ENCODE peak calls at places on chromosomes 1 and 21, in six cellular contexts. One of them, this sample, is unnamed. For H3K4me1, the result is how much of the 10 kb centered on the place peaks cover.

GRCh38 chr1:22969224-22969829 is 3.3 kb downstream of the LACTBL1 start:
- DNase-seq in heart right ventricle: no peak
- DNase-seq in uterus: no peak
- DNase-seq in mucosa of descending colon: no peak
- DNase-seq in PC-3: peak
- DNase-seq in left lung: no peak
- DNase-seq in this sample: peak

GRCh38 chr1:239253032-239253431 is 133.3 kb upstream of the CHRM3 start:
- DNase-seq in left lung: no peak
- DNase-seq in uterus: no peak
- DNase-seq in PC-3: peak
- DNase-seq in mucosa of descending colon: no peak
- DNase-seq in heart right ventricle: no peak
- DNase-seq in this sample: no peak

GRCh38 chr1:221699582-221700519 is 42.0 kb downstream of the DUSP10 start:
- DNase-seq in heart right ventricle: no peak
- DNase-seq in PC-3: no peak
- DNase-seq in uterus: no peak
- DNase-seq in left lung: no peak
- DNase-seq in mucosa of descending colon: no peak
- DNase-seq in this sample: no peak

GRCh38 chr21:38853421-38853919 is 47.7 kb downstream of the ETS2 start:
- DNase-seq in mucosa of descending colon: peak
- DNase-seq in uterus: no peak
- DNase-seq in left lung: peak
- DNase-seq in heart right ventricle: no peak
- DNase-seq in PC-3: peak
- DNase-seq in this sample: peak

GRCh38 chr1:22114083-22115012 is 28.5 kb downstream of the WNT4 start:
- DNase-seq in PC-3: no peak
- DNase-seq in left lung: peak
- DNase-seq in uterus: peak
- DNase-seq in mucosa of descending colon: no peak
- DNase-seq in heart right ventricle: no peak
- DNase-seq in this sample: no peak

GRCh38 chr1:206545351-206545750 is 38.0 kb downstream of the RASSF5 start:
- DNase-seq in mucosa of descending colon: no peak
- DNase-seq in uterus: no peak
- DNase-seq in left lung: no peak
- DNase-seq in heart right ventricle: no peak
- DNase-seq in PC-3: no peak
- DNase-seq in this sample: no peak

GRCh38 chr1:176998396-176998795 is 166.1 kb downstream of the ASTN1 start:
- DNase-seq in heart right ventricle: no peak
- DNase-seq in uterus: no peak
- DNase-seq in mucosa of descending colon: no peak
- DNase-seq in PC-3: no peak
- DNase-seq in left lung: no peak
- DNase-seq in this sample: no peak

GRCh38 chr21:42146821-42147220 is 72.1 kb upstream of the ABCG1 start:
- DNase-seq in PC-3: no peak
- DNase-seq in heart right ventricle: no peak
- DNase-seq in left lung: peak
- DNase-seq in uterus: no peak
- DNase-seq in mucosa of descending colon: peak
- DNase-seq in this sample: no peak

GRCh38 chr1:44835738-44836675 is 7.0 kb downstream of the PTCH2 start:
- DNase-seq in PC-3: peak
- DNase-seq in heart right ventricle: peak
- DNase-seq in mucosa of descending colon: peak
- DNase-seq in left lung: peak
- DNase-seq in uterus: peak
- DNase-seq in this sample: peak

GRCh38 chr21:35732788-35733187 is 327.5 kb downstream of the SETD4 start:
- DNase-seq in left lung: no peak
- DNase-seq in heart right ventricle: no peak
- DNase-seq in mucosa of descending colon: no peak
- DNase-seq in PC-3: peak
- DNase-seq in uterus: no peak
- DNase-seq in this sample: peak

GRCh38 chr1:72485786-72486185 is 203.4 kb upstream of the NEGR1 start:
- DNase-seq in mucosa of descending colon: no peak
- DNase-seq in PC-3: no peak
- DNase-seq in heart right ventricle: no peak
- DNase-seq in uterus: no peak
- DNase-seq in left lung: no peak
- DNase-seq in this sample: no peak

GRCh38 chr1:205936316-205936715 is 6.9 kb downstream of the SLC26A9 start:
- DNase-seq in PC-3: no peak
- DNase-seq in mucosa of descending colon: no peak
- DNase-seq in uterus: no peak
- DNase-seq in heart right ventricle: no peak
- DNase-seq in left lung: no peak
- DNase-seq in this sample: no peak

GRCh38 chr1:109910963-109911798 is 532 bp downstream of the CSF1 start:
- DNase-seq in mucosa of descending colon: no peak
- DNase-seq in uterus: no peak
- DNase-seq in heart right ventricle: no peak
- DNase-seq in PC-3: no peak
- DNase-seq in left lung: peak
- DNase-seq in this sample: no peak

GRCh38 chr1:25006770-25007169 is 76.7 kb upstream of the RUNX3 start:
- DNase-seq in PC-3: no peak
- DNase-seq in mucosa of descending colon: no peak
- DNase-seq in uterus: no peak
- DNase-seq in left lung: no peak
- DNase-seq in heart right ventricle: no peak
- DNase-seq in this sample: no peak

GRCh38 chr1:218380125-218380977 is 35.2 kb downstream of the TGFB2 start:
- DNase-seq in heart right ventricle: no peak
- DNase-seq in mucosa of descending colon: no peak
- DNase-seq in left lung: no peak
- DNase-seq in uterus: no peak
- DNase-seq in PC-3: peak
- DNase-seq in this sample: no peak

GRCh38 chr1:64878931-64879710 is 87.2 kb downstream of the JAK1 start:
- DNase-seq in left lung: no peak
- DNase-seq in heart right ventricle: no peak
- DNase-seq in uterus: no peak
- DNase-seq in mucosa of descending colon: no peak
- DNase-seq in PC-3: no peak
- DNase-seq in this sample: no peak

GRCh38 chr1:203668401-203668800 is 41.8 kb downstream of the ATP2B4 start:
- DNase-seq in mucosa of descending colon: no peak
- DNase-seq in uterus: no peak
- DNase-seq in PC-3: no peak
- DNase-seq in heart right ventricle: no peak
- DNase-seq in left lung: no peak
- DNase-seq in this sample: no peak

GRCh38 chr1:159171688-159172501 is 480 bp downstream of the CADM3 start:
- DNase-seq in PC-3: no peak
- DNase-seq in mucosa of descending colon: no peak
- DNase-seq in left lung: peak
- DNase-seq in uterus: no peak
- DNase-seq in heart right ventricle: no peak
- DNase-seq in this sample: no peak

GRCh38 chr1:212514056-212514614 is 81.4 kb downstream of the NENF start:
- DNase-seq in mucosa of descending colon: peak
- DNase-seq in PC-3: peak
- DNase-seq in heart right ventricle: peak
- DNase-seq in uterus: no peak
- DNase-seq in left lung: peak
- DNase-seq in this sample: peak

GRCh38 chr1:4877426-4877825 is 223.0 kb downstream of the AJAP1 start:
- DNase-seq in mucosa of descending colon: no peak
- DNase-seq in PC-3: no peak
- DNase-seq in uterus: no peak
- DNase-seq in heart right ventricle: no peak
- DNase-seq in left lung: no peak
- DNase-seq in this sample: no peak

GRCh38 chr1:94883688-94884087 is 43.2 kb downstream of the CNN3 start:
- DNase-seq in mucosa of descending colon: no peak
- DNase-seq in left lung: no peak
- DNase-seq in uterus: no peak
- DNase-seq in heart right ventricle: no peak
- DNase-seq in PC-3: no peak
- DNase-seq in this sample: no peak

GRCh38 chr1:94887603-94888171 is 39.2 kb downstream of the CNN3 start:
- DNase-seq in PC-3: no peak
- DNase-seq in mucosa of descending colon: no peak
- DNase-seq in uterus: no peak
- DNase-seq in heart right ventricle: no peak
- DNase-seq in left lung: no peak
- DNase-seq in this sample: no peak

GRCh38 chr1:94888201-94888600 is 38.7 kb downstream of the CNN3 start:
- DNase-seq in mucosa of descending colon: no peak
- DNase-seq in PC-3: no peak
- DNase-seq in heart right ventricle: no peak
- DNase-seq in left lung: no peak
- DNase-seq in uterus: no peak
- DNase-seq in this sample: no peak

GRCh38 chr1:94886361-94886760 is 40.5 kb downstream of the CNN3 start:
- DNase-seq in left lung: no peak
- DNase-seq in uterus: no peak
- DNase-seq in heart right ventricle: no peak
- DNase-seq in PC-3: no peak
- DNase-seq in mucosa of descending colon: no peak
- DNase-seq in this sample: no peak

GRCh38 chr1:94884101-94884875 is 42.6 kb downstream of the CNN3 start:
- DNase-seq in PC-3: peak
- DNase-seq in heart right ventricle: no peak
- DNase-seq in mucosa of descending colon: no peak
- DNase-seq in left lung: no peak
- DNase-seq in uterus: peak
- DNase-seq in this sample: no peak
- H3K4me3 ChIP-seq in PC-3: no peak
- H3K4me3 ChIP-seq in heart right ventricle: peak
- H3K4me3 ChIP-seq in mucosa of descending colon: no peak
- H3K4me3 ChIP-seq in left lung: no peak
- H3K4me3 ChIP-seq in uterus: peak
- H3K4me3 ChIP-seq in this sample: no peak

GRCh38 chr1:157504646-157505045 is 47.7 kb downstream of the FCRL5 start:
- DNase-seq in uterus: no peak
- DNase-seq in PC-3: no peak
- DNase-seq in left lung: no peak
- DNase-seq in mucosa of descending colon: no peak
- DNase-seq in heart right ventricle: no peak
- DNase-seq in this sample: no peak

GRCh38 chr1:157505481-157506272 is 46.6 kb downstream of the FCRL5 start:
- DNase-seq in PC-3: peak
- DNase-seq in uterus: no peak
- DNase-seq in left lung: no peak
- DNase-seq in mucosa of descending colon: peak
- DNase-seq in heart right ventricle: peak
- DNase-seq in this sample: peak

GRCh38 chr1:157512036-157512969 is 40.0 kb downstream of the FCRL5 start:
- DNase-seq in PC-3: no peak
- DNase-seq in left lung: no peak
- DNase-seq in uterus: no peak
- DNase-seq in heart right ventricle: no peak
- DNase-seq in mucosa of descending colon: no peak
- DNase-seq in this sample: no peak

GRCh38 chr1:157515141-157515540 is 37.2 kb downstream of the FCRL5 start:
- DNase-seq in PC-3: no peak
- DNase-seq in mucosa of descending colon: no peak
- DNase-seq in heart right ventricle: no peak
- DNase-seq in uterus: no peak
- DNase-seq in left lung: no peak
- DNase-seq in this sample: no peak

DNA sequence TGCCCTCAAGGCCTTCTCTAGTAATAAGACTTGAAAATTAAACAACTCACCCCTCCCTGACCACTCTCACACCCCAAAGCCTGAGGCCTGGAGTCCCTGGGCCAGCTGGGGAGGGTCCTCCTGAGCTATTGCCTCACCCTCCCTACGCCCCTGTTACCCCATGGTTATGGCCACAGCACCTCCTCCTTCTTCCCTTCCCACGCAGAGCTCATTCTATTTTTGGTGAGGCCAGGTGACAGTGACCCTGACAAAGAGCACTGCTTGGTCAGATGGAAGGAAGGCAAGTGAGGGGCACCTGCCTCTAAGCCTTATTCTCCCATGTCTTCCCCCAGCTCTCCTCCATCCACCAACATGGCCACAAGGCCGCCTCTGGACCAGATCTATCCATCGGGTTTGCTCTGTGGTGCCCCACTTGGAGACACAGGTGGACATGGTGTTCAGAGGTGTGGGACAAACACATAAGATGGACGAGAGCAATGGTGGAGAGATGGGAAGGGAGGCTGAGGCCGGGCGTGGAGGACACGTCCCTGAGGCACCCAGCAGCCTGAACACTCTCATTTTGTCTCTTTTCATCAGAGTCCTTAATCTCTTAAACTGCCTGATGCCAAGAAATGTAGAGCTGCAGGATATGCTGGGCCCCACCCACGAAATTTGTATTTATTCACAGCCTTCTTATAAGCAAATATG is 42.6 kb downstream of the FCRL5 start:
- DNase-seq in PC-3: no peak
- DNase-seq in mucosa of descending colon: no peak
- DNase-seq in uterus: no peak
- DNase-seq in heart right ventricle: no peak
- DNase-seq in left lung: no peak
- DNase-seq in this sample: no peak
- H3K4me1 ChIP-seq in PC-3: under half
- H3K4me1 ChIP-seq in mucosa of descending colon: under half
- H3K4me1 ChIP-seq in uterus: under half
- H3K4me1 ChIP-seq in heart right ventricle: under half
- H3K4me1 ChIP-seq in left lung: under half
- H3K4me1 ChIP-seq in this sample: under half

GRCh38 chr1:40389871-40390560 is 16.5 kb downstream of the SMAP2 start:
- DNase-seq in left lung: no peak
- DNase-seq in PC-3: peak
- DNase-seq in heart right ventricle: no peak
- DNase-seq in mucosa of descending colon: no peak
- DNase-seq in uterus: no peak
- DNase-seq in this sample: peak

GRCh38 chr1:40393173-40393572 is 19.6 kb downstream of the SMAP2 start:
- DNase-seq in left lung: no peak
- DNase-seq in mucosa of descending colon: no peak
- DNase-seq in PC-3: no peak
- DNase-seq in uterus: no peak
- DNase-seq in heart right ventricle: no peak
- DNase-seq in this sample: no peak

GRCh38 chr1:40391688-40392145 is 18.2 kb downstream of the SMAP2 start:
- DNase-seq in PC-3: no peak
- DNase-seq in left lung: no peak
- DNase-seq in mucosa of descending colon: no peak
- DNase-seq in uterus: no peak
- DNase-seq in heart right ventricle: no peak
- DNase-seq in this sample: peak

GRCh38 chr1:40390857-40391256 is 17.3 kb downstream of the SMAP2 start:
- DNase-seq in PC-3: no peak
- DNase-seq in heart right ventricle: no peak
- DNase-seq in uterus: no peak
- DNase-seq in mucosa of descending colon: no peak
- DNase-seq in left lung: no peak
- DNase-seq in this sample: no peak

GRCh38 chr1:40392206-40392605 is 18.7 kb downstream of the SMAP2 start:
- DNase-seq in left lung: no peak
- DNase-seq in mucosa of descending colon: no peak
- DNase-seq in PC-3: peak
- DNase-seq in uterus: no peak
- DNase-seq in heart right ventricle: no peak
- DNase-seq in this sample: no peak
- H3K4me3 ChIP-seq in left lung: no peak
- H3K4me3 ChIP-seq in mucosa of descending colon: no peak
- H3K4me3 ChIP-seq in PC-3: no peak
- H3K4me3 ChIP-seq in uterus: no peak
- H3K4me3 ChIP-seq in heart right ventricle: no peak
- H3K4me3 ChIP-seq in this sample: no peak

GRCh38 chr1:26858891-26859630 is 3.9 kb upstream of the SFN start:
- DNase-seq in mucosa of descending colon: no peak
- DNase-seq in PC-3: peak
- DNase-seq in heart right ventricle: no peak
- DNase-seq in left lung: no peak
- DNase-seq in uterus: no peak
- DNase-seq in this sample: no peak
- H3K4me1 ChIP-seq in mucosa of descending colon: under half
- H3K4me1 ChIP-seq in PC-3: half or more
- H3K4me1 ChIP-seq in heart right ventricle: under half
- H3K4me1 ChIP-seq in left lung: under half
- H3K4me1 ChIP-seq in uterus: under half
- H3K4me1 ChIP-seq in this sample: under half